ENCODE peak calls at places on chromosomes 13 and 19, in ten cellular contexts. L is heart right ventricle, G is HL-60, Z is ascending aorta, R is breast epithelium, F is endodermal cell, Q is GM23338, M is AG09309, J is stomach, S is BE2C. K is an unnamed sample.

GRCh38 chr13:49292742-49293498 is 45.2 kb downstream of the CDADC1 start:
- DNase-seq in J (peak), G (no peak), Q (no peak), R (no peak), M (no peak), S (peak), L (peak), Z (peak), F (no peak), K (peak)

GRCh38 chr13:87128006-87128405 is 543.2 kb upstream of the SLITRK5 start:
- DNase-seq in M (no peak), L (peak), J (no peak), S (no peak), Z (no peak), Q (peak), F (peak), R (no peak), G (no peak), K (peak)

GRCh38 chr13:41601718-41602445 is 144.5 kb downstream of the RGCC start:
- DNase-seq in M (peak), S (no peak), L (no peak), J (no peak), R (no peak), Z (peak), G (no peak), Q (no peak), F (no peak), K (peak)

GRCh38 chr19:48926909-48927308 is 6.6 kb upstream of the DHDH start:
- DNase-seq in G (no peak), S (no peak), F (no peak), Z (peak), L (peak), R (no peak), J (peak), M (peak), Q (no peak), K (peak)

GRCh38 chr13:28872427-28873176 is 52.5 kb downstream of the MTUS2 start:
- DNase-seq in J (no peak), G (peak), S (no peak), L (no peak), Z (no peak), Q (no peak), F (no peak), M (no peak), R (no peak), K (no peak)

GRCh38 chr13:30017880-30018279 is 167.5 kb upstream of the UBL3 start:
- DNase-seq in G (no peak), R (no peak), F (peak), M (no peak), S (peak), Q (peak), J (no peak), L (no peak), Z (no peak), K (no peak)

GRCh38 chr19:39557791-39558622 is 18.0 kb upstream of the EID2 start:
- DNase-seq in L (no peak), Z (no peak), M (no peak), G (no peak), Q (no peak), S (no peak), F (no peak), R (no peak), J (no peak), K (no peak)

GRCh38 chr13:97231118-97231831 is 9.1 kb downstream of the MBNL2 start:
- DNase-seq in G (no peak), F (no peak), R (no peak), M (no peak), S (peak), J (no peak), Q (no peak), L (no peak), Z (no peak), K (no peak)

GRCh38 chr19:41223431-41224234 is 4.6 kb downstream of the AXL start:
- DNase-seq in R (no peak), G (no peak), M (peak), S (no peak), L (no peak), J (no peak), Z (peak), F (peak), Q (peak), K (no peak)

GRCh38 chr13:34547929-34548328 is 394.1 kb upstream of the NBEA start:
- DNase-seq in Z (no peak), F (no peak), L (no peak), Q (no peak), J (no peak), S (no peak), R (no peak), M (no peak), G (no peak), K (no peak)

GRCh38 chr13:111636271-111636670 is 315.8 kb downstream of the TEX29 start:
- DNase-seq in M (no peak), Z (no peak), J (no peak), S (no peak), Q (no peak), G (no peak), L (no peak), R (no peak), F (no peak), K (no peak)

GRCh38 chr19:40641306-40641705 is 40.1 kb downstream of the LTBP4 start:
- DNase-seq in Q (no peak), F (no peak), J (no peak), M (no peak), L (no peak), S (no peak), R (no peak), G (no peak), Z (no peak), K (no peak)

GRCh38 chr13:80334582-80335260 is 6.2 kb downstream of the SPRY2 start:
- DNase-seq in F (no peak), Q (no peak), G (no peak), Z (no peak), R (no peak), L (no peak), M (no peak), S (no peak), J (no peak), K (no peak)

GRCh38 chr13:36212789-36213188 is 1.6 kb downstream of the SOHLH2 start:
- DNase-seq in Q (no peak), R (no peak), M (no peak), Z (no peak), G (no peak), J (no peak), S (no peak), F (no peak), L (no peak), K (no peak)

GRCh38 chr19:55082023-55082851 is 6.6 kb downstream of the EPS8L1 start:
- DNase-seq in R (no peak), Z (no peak), G (no peak), L (peak), F (peak), Q (peak), S (peak), J (no peak), M (no peak), K (no peak)

GRCh38 chr13:80305737-80306136 is 35.2 kb downstream of the SPRY2 start:
- DNase-seq in Z (no peak), L (no peak), G (no peak), R (no peak), F (no peak), M (no peak), S (no peak), J (no peak), Q (no peak), K (no peak)

GRCh38 chr19:29107831-29108230 is 105.1 kb downstream of the UQCRFS1 start:
- DNase-seq in J (no peak), S (no peak), G (no peak), R (no peak), L (no peak), Z (no peak), Q (no peak), M (no peak), F (no peak), K (no peak)

GRCh38 chr13:105982219-105982618 is 553.2 kb downstream of the EFNB2 start:
- DNase-seq in M (no peak), L (no peak), G (no peak), J (no peak), Z (no peak), S (no peak), F (peak), R (no peak), Q (peak), K (no peak)

GRCh38 chr19:30923096-30923495 is 426.1 kb downstream of the TSHZ3 start:
- DNase-seq in Q (peak), L (no peak), S (no peak), Z (no peak), G (no peak), F (no peak), M (no peak), R (no peak), J (no peak), K (no peak)

DNA sequence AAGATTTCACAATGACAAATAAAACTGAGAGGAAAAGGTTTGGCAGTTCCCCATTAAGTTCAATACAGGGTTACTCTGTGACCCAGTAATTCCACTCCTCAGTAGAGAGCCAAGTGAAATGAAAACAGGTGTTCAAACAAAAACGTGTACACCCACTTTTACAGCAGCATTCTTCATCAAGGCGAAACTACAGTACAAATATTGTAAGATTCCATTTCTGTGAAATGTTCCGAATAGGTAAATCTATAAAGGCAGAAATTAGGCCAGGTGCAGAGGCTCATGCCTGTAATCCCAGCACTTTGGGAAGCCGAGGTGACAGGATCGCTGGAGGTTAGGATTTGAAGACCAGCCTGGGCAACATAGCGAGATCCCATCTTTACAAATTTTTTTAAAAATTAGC is 8.9 kb upstream of the GDF15 start:
- DNase-seq in F (no peak), G (no peak), S (no peak), J (peak), M (no peak), R (no peak), Z (no peak), L (no peak), Q (no peak), K (no peak)
- TF ChIP-seq CTCF in F (no peak), G (no peak), S (no peak), J (no peak), M (no peak), R (no peak), Z (no peak), L (no peak), Q (no peak), K (no peak)

DNA sequence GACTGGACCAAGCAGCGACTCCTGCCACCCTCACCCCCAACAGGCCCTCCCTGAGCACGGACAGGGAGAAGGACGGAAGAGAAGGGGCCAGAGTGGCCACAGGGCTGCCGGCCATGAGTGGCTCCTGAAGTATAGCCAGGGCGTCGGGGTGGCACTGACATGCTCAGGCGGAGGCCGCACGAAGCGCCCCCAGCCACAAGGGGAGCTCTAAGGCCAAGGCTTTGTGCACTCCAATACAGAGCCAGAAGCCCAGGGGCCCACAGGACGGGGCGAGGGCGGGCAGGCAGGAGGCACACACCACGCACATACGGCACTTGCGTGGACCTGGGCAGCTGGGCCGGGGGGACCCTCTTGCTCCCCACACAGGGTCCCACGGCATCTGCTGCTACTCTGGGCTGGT is 52.0 kb downstream of the KLF2 start:
- DNase-seq in Q (peak), G (no peak), J (no peak), Z (no peak), F (peak), R (no peak), L (no peak), M (no peak), S (peak), K (no peak)
- TF ChIP-seq CTCF in Q (peak), G (peak), J (no peak), Z (no peak), F (peak), R (no peak), L (peak), M (peak), S (peak), K (peak)

GRCh38 chr13:47455581-47455980 is 545.5 kb downstream of the SUCLA2 start:
- DNase-seq in S (peak), F (no peak), L (no peak), Z (no peak), J (no peak), G (no peak), R (no peak), Q (peak), M (no peak), K (no peak)
- TF ChIP-seq CTCF in S (peak), F (peak), L (no peak), Z (no peak), J (no peak), G (no peak), R (no peak), Q (peak), M (no peak), K (no peak)

GRCh38 chr19:17001603-17002183 is 24.9 kb downstream of the CPAMD8 start:
- DNase-seq in M (no peak), G (no peak), L (no peak), S (no peak), R (no peak), Q (peak), J (no peak), F (peak), Z (no peak), K (no peak)

GRCh38 chr19:17004386-17004785 is 22.2 kb downstream of the CPAMD8 start:
- DNase-seq in R (no peak), S (no peak), M (no peak), J (no peak), F (no peak), L (no peak), G (no peak), Z (no peak), Q (no peak), K (no peak)

GRCh38 chr19:17006579-17006978 is 20.0 kb downstream of the CPAMD8 start:
- DNase-seq in S (no peak), Z (no peak), M (no peak), Q (no peak), G (no peak), F (no peak), L (no peak), J (no peak), R (no peak), K (no peak)

GRCh38 chr19:17002455-17002854 is 24.2 kb downstream of the CPAMD8 start:
- DNase-seq in Z (no peak), F (no peak), L (no peak), G (no peak), S (no peak), Q (no peak), M (no peak), J (no peak), R (no peak), K (no peak)

GRCh38 chr19:17005000-17005399 is 21.6 kb downstream of the CPAMD8 start:
- DNase-seq in G (no peak), S (no peak), J (no peak), F (peak), M (no peak), Z (no peak), L (no peak), R (no peak), Q (peak), K (no peak)
- TF ChIP-seq CTCF in G (no peak), S (no peak), J (no peak), F (peak), M (no peak), Z (no peak), L (peak), R (no peak), Q (peak), K (no peak)

DNA sequence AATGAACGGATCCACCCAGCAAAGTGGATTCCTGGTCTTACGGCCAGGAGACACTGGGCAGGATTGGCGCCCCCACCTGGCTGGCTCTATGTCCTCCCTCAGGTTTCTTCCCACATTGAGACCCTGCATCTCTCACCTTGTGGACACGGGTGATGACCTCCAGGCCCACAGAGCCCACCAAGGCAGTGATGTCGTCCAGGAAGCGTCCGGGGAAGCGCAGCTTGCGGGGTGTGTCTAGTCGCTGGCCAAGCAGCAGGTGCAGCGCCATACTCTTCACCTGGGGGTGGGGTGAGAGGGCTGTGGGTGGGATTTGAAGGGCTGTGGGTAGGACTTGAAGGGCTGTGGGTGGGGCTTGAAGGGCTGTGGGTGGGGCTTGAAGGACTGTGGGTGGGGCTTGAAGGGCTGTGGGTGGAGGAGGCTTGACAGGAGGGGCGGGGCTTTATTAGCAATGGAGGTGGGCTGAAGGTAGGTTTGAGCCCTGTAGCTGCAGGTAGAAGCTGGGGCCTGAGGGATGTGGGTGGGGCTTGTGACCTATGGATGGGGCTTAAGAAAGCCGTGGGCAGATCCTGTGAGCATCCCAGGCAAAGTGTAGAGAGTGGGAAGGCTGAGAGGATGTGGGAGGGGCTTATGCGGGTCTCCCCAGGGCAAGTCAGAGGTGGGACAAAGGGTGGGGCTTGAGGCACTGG is 12.1 kb upstream of the ANGPTL8 start:
- DNase-seq in R (no peak), G (no peak), F (peak), L (no peak), J (no peak), M (no peak), Z (no peak), Q (peak), S (peak), K (no peak)
- TF ChIP-seq CTCF in R (no peak), G (no peak), F (peak), L (no peak), J (no peak), M (no peak), Z (no peak), Q (peak), S (peak), K (no peak)

GRCh38 chr13:96229356-96229755 is 139.4 kb downstream of the HS6ST3 start:
- DNase-seq in Q (peak), S (peak), L (no peak), Z (no peak), F (peak), J (no peak), R (no peak), G (no peak), M (no peak), K (no peak)
- TF ChIP-seq CTCF in Q (peak), S (peak), L (peak), Z (no peak), F (peak), J (no peak), R (no peak), G (peak), M (no peak), K (no peak)

DNA sequence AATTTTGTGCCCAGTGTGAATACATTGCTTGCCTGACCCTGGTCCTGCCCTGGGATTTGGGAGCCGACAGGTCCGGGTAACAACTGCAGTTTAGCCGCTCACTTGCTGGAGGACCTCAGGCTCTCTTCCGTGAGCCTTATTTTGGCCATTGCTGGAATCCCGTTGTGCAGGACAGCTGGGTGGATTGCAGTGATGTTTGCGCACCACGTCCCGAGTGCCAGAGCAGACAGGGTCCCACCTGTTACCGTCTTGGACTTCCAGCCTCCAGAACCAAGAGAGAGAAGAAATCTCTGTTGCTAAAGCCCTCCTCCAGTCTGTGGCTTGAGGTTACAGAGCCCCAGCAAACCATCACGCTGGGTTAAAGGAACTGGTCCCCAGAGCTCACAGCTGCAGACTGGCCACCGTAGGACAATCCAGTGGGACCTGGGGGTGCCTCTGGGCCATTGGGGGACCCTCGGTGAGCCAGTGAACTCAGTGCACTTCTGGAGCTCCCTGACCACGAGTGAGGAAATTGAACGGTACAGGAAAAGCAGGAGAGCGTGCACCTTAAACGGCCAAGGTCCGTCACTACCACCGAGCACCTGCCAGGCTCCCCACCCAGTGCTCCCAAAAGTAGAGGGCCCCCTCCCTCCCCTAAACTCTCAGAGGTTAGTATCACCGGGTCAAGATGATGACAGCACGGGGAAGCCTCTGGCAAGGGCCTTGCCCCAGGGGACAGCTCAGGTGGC is 92.9 kb downstream of the GNG7 start:
- DNase-seq in Q (peak), F (no peak), J (no peak), L (no peak), S (no peak), Z (peak), M (no peak), R (no peak), G (no peak), K (no peak)
- TF ChIP-seq CTCF in Q (no peak), F (no peak), J (no peak), L (no peak), S (no peak), Z (no peak), M (no peak), R (no peak), G (no peak), K (no peak)

DNA sequence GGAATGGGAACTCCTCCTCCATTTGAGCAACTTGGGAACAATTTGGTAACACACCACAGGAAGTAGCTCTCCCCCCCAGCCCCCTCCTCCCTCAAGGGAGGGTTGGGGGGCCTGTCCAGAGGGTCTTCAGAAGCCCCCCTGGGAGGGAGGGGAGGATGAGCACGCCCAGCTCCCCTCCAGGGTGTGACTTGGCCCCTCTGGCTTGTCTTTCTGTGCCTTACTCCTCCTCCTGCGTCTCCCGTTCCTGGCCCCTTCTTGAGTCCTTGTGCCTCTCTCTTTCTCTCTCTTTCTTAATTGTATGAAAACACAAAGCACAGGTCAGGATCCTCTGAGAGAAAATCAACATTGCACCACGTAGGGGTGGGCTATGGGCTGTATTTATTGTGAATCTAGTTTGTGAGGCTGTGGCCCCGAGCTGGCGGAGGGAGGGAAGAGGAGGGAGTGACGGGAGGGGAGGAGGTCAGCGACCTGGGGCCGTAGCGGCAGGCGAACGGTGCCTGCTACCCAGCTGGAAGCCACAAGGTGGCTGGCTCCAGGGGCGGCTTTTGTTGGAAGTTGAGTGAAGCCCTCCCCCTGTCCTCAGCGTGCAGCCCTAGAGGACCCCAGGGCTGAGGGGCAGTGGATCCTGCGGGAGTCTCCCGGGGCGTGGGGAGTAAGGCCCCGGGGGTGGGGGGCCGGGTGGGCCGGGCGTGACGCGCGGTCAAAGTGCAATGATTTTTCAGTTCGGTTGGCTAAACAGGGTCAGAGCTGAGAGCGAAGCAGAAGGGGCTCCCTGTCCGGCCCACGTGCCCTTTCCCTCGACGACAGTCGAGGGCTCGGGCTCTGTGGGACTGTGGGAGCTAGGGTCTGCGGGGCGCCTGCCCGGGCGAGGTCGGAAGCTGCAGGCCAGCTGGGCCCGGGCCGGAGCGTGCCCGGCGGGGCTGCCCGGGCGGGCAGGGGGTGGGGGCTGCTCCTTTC is 6.4 kb downstream of the LYL1 start:
- DNase-seq in G (no peak), R (no peak), S (peak), L (no peak), Q (peak), F (peak), J (no peak), M (no peak), Z (peak), K (no peak)
- TF ChIP-seq CTCF in G (peak), R (no peak), S (peak), L (peak), Q (no peak), F (peak), J (no peak), M (no peak), Z (peak), K (no peak)

GRCh38 chr13:66111628-66112027 is 1118.5 kb downstream of the PCDH9 start:
- DNase-seq in L (no peak), G (no peak), J (no peak), Q (peak), M (no peak), R (no peak), F (peak), S (no peak), Z (no peak), K (no peak)
- TF ChIP-seq CTCF in L (no peak), G (no peak), J (no peak), Q (no peak), M (no peak), R (no peak), F (peak), S (peak), Z (no peak), K (no peak)

K was measured in AG09319.